ENCODE peak calls at places on chromosomes 12 and 14, in six cellular contexts. U is trophoblast cell, W is IMR-90, K is H9, B is neuronal stem cell, P is mesenchymal stem cell. L is an unnamed sample.

GRCh38 chr12:113996026-113996425 is 29.9 kb upstream of the RBM19 start:
- DNase-seq in K (peak; percentile 82), W (no peak), P (no peak), U (no peak), B (no peak), L (peak; percentile 55)

GRCh38 chr14:103578401-103579075 is 15.8 kb downstream of the COA8 start:
- DNase-seq in P (peak; percentile 6), U (no peak), B (no peak), W (peak; percentile 53), K (no peak), L (no peak)

GRCh38 chr14:51228890-51229289 is 11.2 kb upstream of the TMX1 start:
- DNase-seq in K (no peak), U (no peak), W (no peak), B (no peak), P (no peak), L (no peak)

GRCh38 chr14:65344011-65344410 is 68.5 kb upstream of the FUT8 start:
- DNase-seq in B (no peak), U (peak; percentile 22), W (no peak), K (no peak), P (no peak), L (no peak)

GRCh38 chr12:1047898-1048660 is 57.1 kb downstream of the ERC1 start:
- DNase-seq in W (no peak), P (no peak), K (no peak), U (no peak), B (no peak), L (no peak)

GRCh38 chr12:91769736-91770135 is 375.9 kb downstream of the BTG1 start:
- DNase-seq in K (no peak), P (no peak), U (no peak), B (no peak), W (no peak), L (no peak)

GRCh38 chr14:74875941-74876913 is at the start of gene PROX2:
- DNase-seq in B (no peak), P (no peak), W (no peak), U (no peak), K (no peak), L (no peak)

GRCh38 chr14:80850197-80850814 is 91.2 kb downstream of the CEP128 start:
- DNase-seq in K (no peak), W (peak; percentile 68), U (no peak), B (peak; percentile 17), P (peak; percentile 56), L (no peak)

GRCh38 chr12:46915082-46915481 is 89.3 kb upstream of the SLC38A4 start:
- DNase-seq in P (peak; percentile 65), W (peak; percentile 90), B (no peak), K (no peak), U (no peak), L (no peak)

GRCh38 chr12:7712841-7713442 is 1.7 kb downstream of the DPPA3 start:
- DNase-seq in K (peak; percentile 67), P (no peak), B (no peak), W (no peak), U (no peak), L (peak; percentile 53)

GRCh38 chr14:58702466-58703148 is 64.8 kb downstream of the DACT1 start:
- DNase-seq in B (no peak), U (no peak), K (no peak), W (no peak), P (no peak), L (no peak)

GRCh38 chr12:130026608-130027176 is 122.9 kb upstream of the TMEM132D start:
- DNase-seq in P (peak; percentile 1), W (no peak), B (no peak), K (peak; percentile 67), U (peak; percentile 19), L (no peak)

GRCh38 chr12:77229640-77230442 is 164.5 kb upstream of the E2F7 start:
- DNase-seq in U (no peak), B (no peak), K (no peak), W (no peak), P (no peak), L (no peak)

GRCh38 chr12:47378222-47378582 is 298.4 kb upstream of the AMIGO2 start:
- DNase-seq in K (no peak), W (peak; percentile 17), U (no peak), B (no peak), P (no peak), L (no peak)

GRCh38 chr14:28653521-28653920 is 113.1 kb upstream of the FOXG1 start:
- DNase-seq in P (no peak), U (no peak), W (peak; percentile 9), B (no peak), K (no peak), L (no peak)

DNA sequence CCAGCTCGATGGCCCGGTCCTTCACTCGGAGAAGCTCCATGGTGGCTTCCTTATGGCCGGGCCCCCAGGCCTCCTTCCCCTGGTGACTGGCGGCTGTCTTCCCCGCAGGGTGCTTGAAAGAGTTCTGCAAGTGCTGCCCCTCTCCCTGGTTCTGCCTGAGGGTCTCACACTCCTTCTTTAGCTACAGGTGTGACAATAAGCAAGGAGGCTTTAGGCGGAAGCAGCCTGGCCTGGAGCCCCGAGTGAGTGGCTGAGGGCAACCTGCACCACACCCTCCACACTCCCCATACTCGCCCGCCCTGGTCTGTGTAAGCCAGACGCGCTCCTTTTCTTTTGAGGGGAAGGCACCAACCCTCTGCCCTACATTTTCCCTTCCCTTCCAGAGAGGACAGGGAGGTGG is 62.5 kb upstream of the GPR68 start:
- DNase-seq in K (no peak), U (no peak), W (no peak), P (no peak), B (no peak), L (no peak)
- H3K14ac ChIP-seq in K (no peak overlapping the region), U (no peak overlapping the region), W (no peak overlapping the region), P (no peak overlapping the region), B (no peak overlapping the region), L (no peak overlapping the region)

DNA sequence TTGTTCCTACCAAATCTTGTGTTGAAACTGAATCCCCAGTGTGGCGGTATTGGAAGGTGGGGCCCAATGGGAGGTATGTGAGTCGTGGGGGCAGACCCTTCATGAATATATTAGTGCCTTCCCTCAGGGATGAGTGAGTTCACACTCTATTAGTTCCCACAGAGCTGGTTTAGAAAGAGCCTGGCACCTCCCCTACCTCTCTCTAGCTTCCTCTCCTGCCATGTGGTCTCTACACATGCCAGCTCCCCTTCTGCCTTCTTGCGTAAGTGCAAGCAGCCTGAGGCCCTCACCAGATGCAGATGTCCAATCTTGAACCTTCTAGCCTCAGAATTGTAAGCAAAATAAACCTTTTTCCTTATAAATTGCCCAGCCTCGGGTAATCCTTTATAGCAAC is 105.8 kb downstream of the SPTSSA start:
- DNase-seq in P (peak; percentile 62), K (no peak), B (no peak), W (peak; percentile 7), U (no peak), L (no peak)
- H3K14ac ChIP-seq in P (no peak overlapping the region), K (no peak overlapping the region), B (no peak overlapping the region), W (no peak overlapping the region), U (peak overlapping the region; percentile 29), L (no peak overlapping the region)

DNA sequence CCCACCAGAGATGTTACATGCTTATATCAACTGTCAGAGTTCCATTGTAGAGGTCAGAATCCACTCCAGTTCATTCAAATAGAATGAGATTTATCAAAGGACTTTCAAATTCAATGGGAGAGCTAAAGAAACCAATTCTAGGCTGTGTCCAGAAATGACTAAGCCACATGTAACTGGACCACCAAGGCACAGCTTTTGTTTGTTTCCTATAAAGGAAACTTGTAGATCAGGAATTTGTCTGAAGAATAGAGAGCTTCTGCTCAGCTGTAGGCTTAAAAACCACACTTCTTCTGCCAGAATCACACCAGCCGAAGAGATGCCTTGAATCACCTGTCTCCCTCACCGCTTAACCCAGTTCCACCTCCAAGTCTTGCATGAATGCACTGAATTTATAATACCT is 134.0 kb upstream of the NEDD1 start:
- DNase-seq in B (no peak), K (no peak), U (no peak), W (no peak), P (no peak), L (no peak)
- H3K14ac ChIP-seq in B (no peak overlapping the region), K (no peak overlapping the region), U (no peak overlapping the region), W (no peak overlapping the region), P (no peak overlapping the region), L (no peak overlapping the region)

GRCh38 chr14:23650506-23650905 is 14.3 kb downstream of the DHRS2 start:
- DNase-seq in P (no peak), W (no peak), B (no peak), U (no peak), K (no peak), L (no peak)
- H3K14ac ChIP-seq in P (no peak overlapping the region), W (no peak overlapping the region), B (no peak overlapping the region), U (peak overlapping the region; percentile 67), K (no peak overlapping the region), L (no peak overlapping the region)

GRCh38 chr14:99552021-99552553 is 51.9 kb downstream of the CCDC85C start:
- DNase-seq in K (no peak), P (no peak), W (no peak), B (no peak), U (no peak), L (no peak)

GRCh38 chr14:99554184-99554583 is 49.8 kb downstream of the CCDC85C start:
- DNase-seq in W (no peak), K (no peak), P (no peak), B (no peak), U (no peak), L (no peak)

GRCh38 chr14:99552572-99553216 is 51.3 kb downstream of the CCDC85C start:
- DNase-seq in B (no peak), K (no peak), W (no peak), U (no peak), P (no peak), L (no peak)

GRCh38 chr14:99556134-99556791 is 47.7 kb downstream of the CCDC85C start:
- DNase-seq in U (no peak), W (no peak), K (no peak), P (no peak), B (no peak), L (no peak)

DNA sequence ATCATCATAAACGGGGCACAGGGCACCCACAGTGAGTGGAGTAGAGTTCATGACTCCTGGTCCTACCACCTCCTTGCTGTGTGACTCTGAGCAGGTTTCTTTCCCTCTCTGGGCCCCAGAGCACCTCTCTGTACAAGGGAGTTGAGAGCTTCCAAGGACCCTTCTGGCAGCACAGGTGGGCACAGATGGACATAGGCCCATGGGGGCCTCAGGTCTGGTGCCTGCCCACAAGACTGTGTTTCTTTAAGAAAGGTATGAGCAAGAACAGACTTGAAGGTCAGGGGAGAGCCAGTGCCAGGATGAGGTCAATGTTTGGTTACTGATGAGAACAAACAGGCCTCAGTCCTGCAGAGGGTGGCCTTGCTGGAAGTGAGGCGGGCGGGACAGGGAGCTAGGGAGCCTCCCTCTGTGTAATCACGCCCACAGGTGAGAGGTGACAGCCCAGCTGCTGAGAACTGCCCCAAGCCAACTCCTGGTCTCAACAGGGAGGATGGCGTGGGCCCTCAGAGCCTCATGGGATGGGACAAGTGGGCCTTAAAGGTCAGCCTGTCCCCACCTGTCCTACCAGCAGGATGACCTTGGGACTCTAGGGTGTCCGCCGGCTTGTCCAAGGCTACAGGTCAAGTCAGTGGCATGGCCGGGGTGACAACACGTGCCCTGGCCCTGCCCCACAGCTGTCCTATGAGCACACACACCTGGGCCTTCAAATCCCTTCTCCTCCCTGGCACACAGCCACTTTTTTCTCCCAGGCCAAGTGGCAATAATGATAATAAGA is 49.1 kb downstream of the CCDC85C start:
- DNase-seq in U (no peak), W (no peak), P (no peak), B (no peak), K (no peak), L (no peak)
- H3K14ac ChIP-seq in U (no peak overlapping the region), W (no peak overlapping the region), P (no peak overlapping the region), B (no peak overlapping the region), K (no peak overlapping the region), L (no peak overlapping the region)

GRCh38 chr12:20757-21156 is 45.8 kb upstream of the IQSEC3 start:
- DNase-seq in B (no peak), U (no peak), P (no peak), K (no peak), W (no peak), L (no peak)
- H3K14ac ChIP-seq in B (no peak overlapping the region), U (no peak overlapping the region), P (no peak overlapping the region), K (no peak overlapping the region), W (no peak overlapping the region), L (no peak overlapping the region)

GRCh38 chr12:109544955-109545531 is 28.3 kb downstream of the MMAB start:
- DNase-seq in B (no peak), P (no peak), K (no peak), W (peak; percentile 37), U (no peak), L (no peak)
- H3K14ac ChIP-seq in B (no peak overlapping the region), P (no peak overlapping the region), K (no peak overlapping the region), W (peak overlapping the region; percentile 30), U (no peak overlapping the region), L (no peak overlapping the region)

L was measured in H1.